ENCODE peak calls at places on chromosome 12, in seven cellular contexts. H, J, T, R, E, G and V are unnamed samples.

GRCh38 chr12:17134315-17134714 is 528.4 kb upstream of the LMO3 start:
- DNase-seq in H (no peak), J (no peak), T (no peak), R (no peak), E (no peak), G (no peak), V (no peak)

GRCh38 chr12:53575502-53576264 is 50.5 kb downstream of the ATF7 start:
- DNase-seq in H (no peak), J (no peak), T (peak; percentile 83), R (no peak), E (peak; percentile 46), G (no peak), V (peak; percentile 28)

GRCh38 chr12:70486588-70486987 is 120.5 kb downstream of the KCNMB4 start:
- DNase-seq in H (no peak), J (no peak), T (no peak), R (no peak), E (no peak), G (no peak), V (no peak)

GRCh38 chr12:92927055-92927435 is 2.0 kb downstream of the EEA1 start:
- DNase-seq in H (no peak), J (no peak), T (peak; percentile 28), R (no peak), E (no peak), G (no peak), V (no peak)

GRCh38 chr12:121033625-121034349 is 5.3 kb downstream of the OASL start:
- DNase-seq in H (no peak), J (no peak), T (no peak), R (no peak), E (no peak), G (no peak), V (peak; percentile 55)

GRCh38 chr12:104372048-104372720 is 68.6 kb downstream of the EID3 start:
- DNase-seq in H (no peak), J (peak; percentile 81), T (no peak), R (no peak), E (no peak), G (no peak), V (no peak)

GRCh38 chr12:51318846-51319570 is 5.0 kb downstream of the BIN2 start:
- DNase-seq in H (no peak), J (peak; percentile 80), T (no peak), R (no peak), E (peak; percentile 26), G (no peak), V (no peak)

GRCh38 chr12:52739963-52740362 is 36.6 kb upstream of the KRT77 start:
- DNase-seq in H (no peak), J (no peak), T (no peak), R (no peak), E (no peak), G (no peak), V (no peak)

GRCh38 chr12:52186135-52186840 is 5.5 kb downstream of the KRT80 start:
- DNase-seq in H (no peak), J (no peak), T (peak; percentile 87), R (no peak), E (no peak), G (no peak), V (peak; percentile 79)

GRCh38 chr12:24760162-24760561 is 188.7 kb downstream of the BCAT1 start:
- DNase-seq in H (no peak), J (no peak), T (no peak), R (no peak), E (no peak), G (no peak), V (no peak)

GRCh38 chr12:3531496-3531895 is 40.5 kb downstream of the PRMT8 start:
- DNase-seq in H (no peak), J (no peak), T (no peak), R (no peak), E (no peak), G (no peak), V (no peak)

GRCh38 chr12:127685476-127686234 is 581.3 kb upstream of the TMEM132C start:
- DNase-seq in H (no peak), J (no peak), T (no peak), R (no peak), E (no peak), G (no peak), V (no peak)

DNA sequence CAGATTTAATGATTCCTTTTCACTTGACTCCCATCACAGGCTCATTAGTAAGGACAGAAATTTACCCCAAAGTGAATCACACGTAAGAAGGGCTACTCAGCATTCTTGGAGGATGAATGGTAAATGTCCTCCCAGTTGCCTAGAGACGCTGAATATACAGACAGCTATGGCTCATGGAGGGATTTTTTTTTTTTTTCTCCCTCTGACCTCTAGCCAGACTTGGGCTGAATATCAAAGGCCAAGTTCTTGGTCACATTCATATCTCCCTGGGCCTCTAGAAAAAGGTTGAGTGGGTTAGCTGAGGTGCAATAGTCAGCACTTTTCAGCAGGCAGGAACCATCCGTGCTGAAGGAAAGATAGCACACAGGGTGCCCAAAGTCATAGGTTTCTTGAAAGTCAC is 77.5 kb downstream of the PHLDA1 start:
- DNase-seq in H (no peak), J (no peak), T (peak; percentile 97), R (no peak), E (peak; percentile 21), G (no peak), V (peak; percentile 57)
- TF ChIP-seq POLR2A in H (no peak), J (no peak), T (no peak), R (no peak), E (no peak), G (no peak), V (no peak)

DNA sequence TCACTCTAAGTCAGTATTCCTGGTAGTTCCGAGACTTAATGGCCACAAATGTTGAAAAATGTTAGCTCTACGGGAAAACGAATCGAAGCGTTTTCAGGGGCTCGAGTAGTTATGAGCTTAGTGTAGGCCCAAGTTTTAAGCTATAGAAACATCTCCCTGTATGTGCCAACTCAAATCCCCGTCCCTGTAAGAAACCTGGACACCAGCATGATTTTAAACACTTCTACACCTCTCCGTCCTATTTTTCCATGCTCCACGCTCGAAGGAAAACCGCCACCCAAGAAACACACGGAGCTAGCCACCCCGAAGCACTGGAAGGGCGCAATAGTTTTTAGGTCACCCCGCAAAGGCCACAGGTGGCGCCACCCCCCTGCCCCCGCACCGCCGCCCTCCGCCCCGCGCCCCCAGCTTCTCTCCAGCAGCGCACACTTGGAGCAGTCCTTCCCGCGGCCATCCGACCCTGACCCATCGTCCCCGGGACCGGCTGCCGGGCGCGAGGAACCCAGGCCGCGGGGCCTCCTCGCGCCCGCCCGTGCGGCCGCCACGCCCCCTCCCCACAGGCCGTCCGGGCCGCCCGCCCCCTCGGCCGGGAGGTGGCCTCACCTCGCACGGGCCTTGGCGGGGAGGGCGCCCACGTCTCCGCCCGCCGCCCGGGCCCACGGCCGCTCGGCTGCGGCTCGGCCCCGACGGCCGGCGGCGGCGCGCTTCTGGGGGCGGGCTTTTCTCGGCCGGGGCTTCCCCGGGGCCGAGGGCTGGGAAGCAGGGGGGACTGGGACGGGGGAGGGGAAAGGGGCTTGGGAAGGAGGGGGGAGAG is 519 bp downstream of the R3HDM2 start:
- DNase-seq in H (peak; percentile 58), J (peak; percentile 92), T (peak; percentile 34), R (peak; percentile 75), E (peak; percentile 89), G (no peak), V (peak; percentile 21)
- TF ChIP-seq POLR2A in H (no peak), J (no peak), T (peak; percentile 13), R (no peak), E (peak; percentile 34), G (no peak), V (peak; percentile 30)

GRCh38 chr12:91382081-91382543 is 199.5 kb upstream of the DCN start:
- DNase-seq in H (peak; percentile 75), J (peak; percentile 90), T (peak; percentile 80), R (peak; percentile 76), E (peak; percentile 80), G (peak; percentile 81), V (peak; percentile 6)
- TF ChIP-seq POLR2A in H (no peak), J (no peak), T (peak; percentile 23), R (no peak), E (no peak), G (no peak), V (no peak)

GRCh38 chr12:47781479-47782371 is 8.7 kb downstream of the SLC48A1 start:
- DNase-seq in H (no peak), J (peak; percentile 76), T (no peak), R (no peak), E (peak; percentile 24), G (no peak), V (no peak)
- TF ChIP-seq POLR2A in H (no peak), J (no peak), T (no peak), R (no peak), E (no peak), G (no peak), V (no peak)